ENCODE peak calls at places on chromosomes 2 and 18, in five cellular contexts. U is IMR-90, A is HepG2, X is tibial nerve, P is fibroblast of lung. Y is an unnamed sample.

GRCh38 chr18:31612124-31612523 is 20.4 kb downstream of the TTR start:
- DNase-seq in U (no peak), A (no peak), X (no peak), P (peak; percentile 34), Y (no peak)

GRCh38 chr2:98455494-98455976 is 10.9 kb downstream of the INPP4A start:
- DNase-seq in U (peak; percentile 64), A (no peak), X (no peak), P (peak; percentile 31), Y (no peak)

GRCh38 chr2:127655209-127656073 is 9.5 kb downstream of the GPR17 start:
- DNase-seq in U (no peak), A (no peak), X (no peak), P (no peak), Y (no peak)

GRCh38 chr18:44748582-44748981 is 67.9 kb downstream of the SETBP1 start:
- DNase-seq in U (no peak), A (no peak), X (no peak), P (no peak), Y (no peak)

GRCh38 chr2:71277536-71278103 is 50.7 kb upstream of the PAIP2B start:
- DNase-seq in U (no peak), A (peak; percentile 31), X (peak; percentile 10), P (peak; percentile 26), Y (peak; percentile 63)

GRCh38 chr18:45793295-45793965 is 32.0 kb upstream of the SIGLEC15 start:
- DNase-seq in U (peak; percentile 93), A (no peak), X (no peak), P (peak; percentile 89), Y (no peak)

GRCh38 chr2:182101263-182101662 is 115.6 kb downstream of the PPP1R1C start:
- DNase-seq in U (no peak), A (peak; percentile 13), X (no peak), P (no peak), Y (no peak)

GRCh38 chr2:37616674-37616999 is 54.8 kb downstream of the CDC42EP3 start:
- DNase-seq in U (peak; percentile 92), A (no peak), X (no peak), P (peak; percentile 89), Y (no peak)

GRCh38 chr2:167293172-167293781 is 405.0 kb downstream of the XIRP2 start:
- DNase-seq in U (peak; percentile 16), A (no peak), X (peak; percentile 9), P (peak; percentile 50), Y (peak; percentile 44)

GRCh38 chr2:175461839-175462238 is 280.3 kb upstream of the ATP5MC3 start:
- DNase-seq in U (no peak), A (peak; percentile 71), X (no peak), P (no peak), Y (no peak)

GRCh38 chr18:43917487-43917886 is 640.2 kb upstream of the SYT4 start:
- DNase-seq in U (no peak), A (no peak), X (no peak), P (no peak), Y (no peak)

GRCh38 chr2:10412380-10412779 is 35.7 kb downstream of the ODC1 start:
- DNase-seq in U (peak; percentile 52), A (peak; percentile 61), X (no peak), P (no peak), Y (no peak)

GRCh38 chr18:77131100-77131651 is 1.4 kb downstream of the MBP start:
- DNase-seq in U (no peak), A (no peak), X (peak; percentile 44), P (peak; percentile 26), Y (no peak)

GRCh38 chr2:240412975-240413812 is 22.3 kb upstream of the GPC1 start:
- DNase-seq in U (no peak), A (no peak), X (no peak), P (no peak), Y (no peak)

GRCh38 chr2:205534997-205535396 is 147.3 kb upstream of the NRP2 start:
- DNase-seq in U (no peak), A (no peak), X (no peak), P (no peak), Y (no peak)

GRCh38 chr2:199431748-199432213 is 26.0 kb downstream of the SATB2 start:
- DNase-seq in U (peak; percentile 57), A (no peak), X (no peak), P (peak; percentile 85), Y (no peak)

GRCh38 chr2:129748250-129748649 is 231.2 kb upstream of the RAB6C start:
- DNase-seq in U (no peak), A (no peak), X (no peak), P (no peak), Y (peak; percentile 33)

GRCh38 chr2:10584843-10585475 is 104.8 kb downstream of the NOL10 start:
- DNase-seq in U (peak; percentile 93), A (peak; percentile 58), X (no peak), P (peak; percentile 95), Y (no peak)

GRCh38 chr18:58527116-58528010 is 101.5 kb downstream of the ALPK2 start:
- DNase-seq in U (peak; percentile 36), A (peak; percentile 55), X (no peak), P (peak; percentile 52), Y (no peak)

GRCh38 chr2:144159264-144159663 is 360.7 kb downstream of the ZEB2 start:
- DNase-seq in U (no peak), A (no peak), X (no peak), P (no peak), Y (no peak)

GRCh38 chr2:177404243-177404642 is 11.7 kb downstream of the AGPS start:
- DNase-seq in U (no peak), A (no peak), X (no peak), P (no peak), Y (no peak)

GRCh38 chr2:12719400-12720104 is 2.8 kb downstream of the TRIB2 start:
- DNase-seq in U (peak; percentile 64), A (no peak), X (no peak), P (peak; percentile 69), Y (no peak)

GRCh38 chr2:48323146-48323545 is 206.8 kb upstream of the STON1 start:
- DNase-seq in U (no peak), A (no peak), X (no peak), P (no peak), Y (no peak)

GRCh38 chr2:16037808-16038457 is 97.6 kb downstream of the MYCN start:
- DNase-seq in U (no peak), A (no peak), X (no peak), P (no peak), Y (no peak)

GRCh38 chr2:227942021-227942420 is 70.6 kb downstream of the DAW1 start:
- DNase-seq in U (no peak), A (no peak), X (no peak), P (no peak), Y (no peak)

GRCh38 chr2:227933891-227934290 is 62.5 kb downstream of the DAW1 start:
- DNase-seq in U (no peak), A (no peak), X (no peak), P (no peak), Y (no peak)

DNA sequence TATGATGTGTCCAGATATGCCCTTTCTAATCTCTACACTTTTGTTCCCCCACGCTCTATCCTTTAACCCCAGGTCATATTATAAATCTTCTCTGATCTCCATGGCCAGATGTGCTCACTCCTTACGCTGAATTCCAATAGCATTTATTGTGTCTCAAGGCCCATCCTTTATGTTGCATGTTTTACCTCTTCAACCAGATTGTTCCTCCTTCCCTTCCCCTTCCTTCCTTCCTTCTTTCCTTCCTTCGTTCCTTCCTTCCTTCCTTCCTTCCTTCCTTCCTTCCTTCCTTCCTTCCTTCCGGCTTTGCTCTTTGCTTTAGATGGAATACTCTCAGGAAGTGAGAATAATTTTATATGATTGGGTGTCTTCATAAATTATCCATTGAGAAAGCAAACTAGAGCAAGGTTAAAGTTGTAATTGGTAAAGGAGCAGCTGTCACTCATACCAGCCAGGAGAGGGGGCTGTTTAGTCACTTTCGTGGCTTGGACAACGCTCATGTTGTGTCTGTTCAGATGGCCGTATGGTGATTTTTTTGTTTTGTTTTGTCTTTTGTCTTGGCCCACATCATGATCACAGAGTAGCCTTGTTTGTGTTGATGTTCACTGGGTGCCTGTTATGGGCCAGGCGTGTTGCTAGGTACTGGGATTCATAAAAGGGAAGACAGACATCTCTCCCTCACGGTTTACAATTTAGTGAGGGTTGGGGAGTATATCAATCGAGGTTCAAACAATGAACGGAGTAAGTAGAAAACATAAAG is 68.0 kb downstream of the DAW1 start:
- DNase-seq in U (peak; percentile 15), A (peak; percentile 60), X (no peak), P (peak; percentile 17), Y (peak; percentile 47)
- TF ChIP-seq CTCF in U (peak; percentile 25), A (peak; percentile 81), X (peak; percentile 18), P (peak; percentile 66), Y (peak; percentile 64)

DNA sequence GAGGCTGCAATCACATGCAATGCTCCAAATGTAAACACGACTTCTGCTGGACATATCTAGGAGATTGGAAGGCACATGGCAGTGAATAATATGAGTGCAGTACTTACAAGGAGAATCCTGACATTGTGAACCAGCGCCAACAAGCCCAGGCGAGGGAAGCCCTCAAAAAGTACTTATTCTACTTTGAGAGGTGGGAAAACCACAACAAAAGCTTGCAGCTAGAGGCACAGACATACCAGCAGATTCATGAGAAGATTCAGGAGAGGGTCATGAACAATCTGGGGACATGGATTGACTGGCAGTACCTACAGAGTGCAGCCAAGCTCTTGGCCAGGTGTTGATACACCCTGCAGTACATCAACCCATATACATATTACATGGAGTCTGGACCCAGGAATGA is 475.7 kb upstream of the CDH2 start:
- DNase-seq in U (no peak), A (no peak), X (no peak), P (no peak), Y (no peak)
- H3K27ac ChIP-seq in U (no peak overlapping the region), A (no peak overlapping the region), X (no peak overlapping the region), P (no peak overlapping the region), Y (no peak overlapping the region)

DNA sequence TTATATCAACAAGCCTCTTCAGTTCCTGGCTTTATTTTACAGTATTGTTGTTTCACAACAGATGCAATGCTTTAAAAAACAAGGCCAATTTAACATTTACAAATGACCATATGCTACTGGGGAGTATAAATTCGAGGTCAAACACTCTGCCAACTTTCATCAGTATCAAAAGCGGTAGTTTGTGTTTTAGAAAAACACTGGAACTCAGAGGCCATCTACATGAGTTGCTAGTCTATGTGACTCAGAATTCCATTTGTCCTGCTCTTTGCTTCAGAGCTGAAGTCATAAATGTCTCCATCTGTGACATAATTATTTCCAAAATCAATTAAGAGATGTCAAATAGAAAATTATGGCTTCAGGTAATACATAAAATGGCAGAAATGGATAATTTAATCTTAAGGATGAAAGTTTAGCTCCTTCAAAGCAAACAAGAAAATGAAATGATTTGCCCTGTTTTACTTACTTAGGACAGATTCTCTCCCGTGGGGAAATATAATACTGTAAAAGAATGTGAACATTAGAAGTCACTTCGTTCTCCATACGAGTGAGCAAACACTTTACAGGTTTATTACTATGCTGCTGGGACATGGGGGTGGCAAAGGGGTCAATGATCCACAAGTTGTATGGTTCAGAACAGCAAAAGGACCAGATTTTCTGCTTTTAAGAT is 3.7 kb downstream of the MEX3C start:
- DNase-seq in U (peak; percentile 54), A (no peak), X (no peak), P (peak; percentile 54), Y (no peak)
- H3K4me3 ChIP-seq in U (peak overlapping the region; percentile 18), A (peak overlapping the region; percentile 24), X (no peak overlapping the region), P (peak overlapping the region; percentile 87), Y (no peak overlapping the region)

DNA sequence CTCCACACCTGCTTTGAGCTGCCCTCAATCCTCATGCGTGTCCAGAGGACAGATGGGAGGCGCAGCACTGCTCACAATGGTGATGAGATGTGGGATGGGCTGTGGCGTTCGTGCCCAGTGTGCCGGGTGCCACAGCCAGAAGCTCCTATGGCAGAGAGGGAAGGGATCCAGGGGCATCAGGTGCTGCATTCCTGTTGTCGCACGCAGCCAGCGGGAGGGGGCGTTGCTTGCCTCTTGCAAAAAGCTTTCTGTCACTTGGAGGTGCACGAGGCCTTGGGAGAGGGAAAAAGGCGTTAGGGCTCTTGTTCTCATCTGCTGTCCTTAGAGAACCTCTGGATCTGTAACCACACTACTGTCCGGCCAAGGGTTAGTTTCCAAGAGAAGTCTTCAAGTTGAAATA is 29.2 kb upstream of the ALLC start:
- DNase-seq in U (no peak), A (peak; percentile 54), X (no peak), P (no peak), Y (no peak)
- TF ChIP-seq CTCF in U (peak; percentile 8), A (peak; percentile 81), X (no peak), P (no peak), Y (no peak)